ENCODE peak calls at places on chromosome 1, in six cellular contexts. F, B, T, W, X and M are unnamed samples.

GRCh38 chr1:106465666-106466065 is 590.8 kb upstream of the PRMT6 start:
- DNase-seq in X (no peak), B (no peak), T (no peak), F (no peak), W (no peak), M (no peak)

GRCh38 chr1:31541201-31541600 is 35.1 kb upstream of the TINAGL1 start:
- DNase-seq in T (no peak), B (no peak), W (no peak), F (no peak), X (no peak), M (no peak)

GRCh38 chr1:187264995-187265602 is 436.4 kb downstream of the PLA2G4A start:
- DNase-seq in W (peak), F (no peak), X (no peak), T (no peak), B (peak), M (no peak)

GRCh38 chr1:12150456-12151200 is 16.2 kb upstream of the TNFRSF1B start:
- DNase-seq in F (no peak), W (no peak), X (no peak), T (no peak), B (no peak), M (no peak)

GRCh38 chr1:10841059-10841458 is 44.6 kb upstream of the CASZ1 start:
- DNase-seq in F (no peak), X (no peak), B (no peak), T (no peak), W (no peak), M (no peak)

GRCh38 chr1:81391100-81391828 is 409.5 kb upstream of the ADGRL2 start:
- DNase-seq in F (no peak), T (no peak), W (peak), X (no peak), B (no peak), M (no peak)

GRCh38 chr1:230757856-230758704 is 10.9 kb downstream of the CAPN9 start:
- DNase-seq in F (no peak), W (no peak), X (no peak), B (no peak), T (no peak), M (no peak)

GRCh38 chr1:41341365-41341683 is 19.9 kb upstream of the FOXO6 start:
- DNase-seq in T (no peak), B (no peak), X (no peak), W (no peak), F (no peak), M (peak)

GRCh38 chr1:17572264-17572985 is 32.9 kb downstream of the ARHGEF10L start:
- DNase-seq in B (no peak), X (no peak), T (no peak), W (no peak), F (no peak), M (no peak)

GRCh38 chr1:43063394-43064219 is 104.9 kb upstream of the SLC2A1 start:
- DNase-seq in T (no peak), F (no peak), B (no peak), W (no peak), X (no peak), M (no peak)

GRCh38 chr1:24584103-24584764 is 28.3 kb downstream of the NCMAP start:
- DNase-seq in B (no peak), F (no peak), X (peak), W (no peak), T (no peak), M (no peak)

GRCh38 chr1:68101829-68102228 is 51.4 kb upstream of the DIRAS3 start:
- DNase-seq in T (no peak), B (no peak), W (no peak), F (no peak), X (no peak), M (no peak)
- H3K27ac ChIP-seq in T (no peak), B (no peak), W (no peak), F (no peak), X (no peak), M (no peak)

GRCh38 chr1:38476111-38476783 is 383.3 kb downstream of the RRAGC start:
- DNase-seq in X (no peak), B (no peak), T (no peak), F (no peak), W (no peak), M (peak)
- H3K4me3 ChIP-seq in X (peak), B (no peak), T (peak), F (no peak), W (no peak), M (no peak)

GRCh38 chr1:176208034-176208433 is 948 bp upstream of the COP1 start:
- DNase-seq in X (no peak), B (no peak), T (no peak), W (no peak), F (no peak), M (no peak)

GRCh38 chr1:176206006-176206960 is 803 bp downstream of the COP1 start:
- DNase-seq in F (no peak), W (peak), X (peak), T (no peak), B (no peak), M (no peak)

GRCh38 chr1:176203735-176204134 is 3.4 kb downstream of the COP1 start:
- DNase-seq in X (no peak), W (no peak), F (no peak), T (no peak), B (no peak), M (no peak)

GRCh38 chr1:176206961-176207902 is at the start of gene COP1:
- DNase-seq in X (peak), T (peak), W (peak), B (peak), F (peak), M (peak)

GRCh38 chr1:176205322-176205914 is 1.7 kb downstream of the COP1 start:
- DNase-seq in F (no peak), B (no peak), X (no peak), T (no peak), W (peak), M (no peak)
- H3K27ac ChIP-seq in F (peak), B (no peak), X (peak), T (peak), W (no peak), M (no peak)

GRCh38 chr1:164559342-164560070 is 522 bp downstream of the PBX1 start:
- DNase-seq in T (no peak), W (no peak), X (no peak), F (no peak), B (no peak), M (no peak)
- H3K4me3 ChIP-seq in T (peak), W (peak), X (peak), F (peak), B (peak), M (peak)

DNA sequence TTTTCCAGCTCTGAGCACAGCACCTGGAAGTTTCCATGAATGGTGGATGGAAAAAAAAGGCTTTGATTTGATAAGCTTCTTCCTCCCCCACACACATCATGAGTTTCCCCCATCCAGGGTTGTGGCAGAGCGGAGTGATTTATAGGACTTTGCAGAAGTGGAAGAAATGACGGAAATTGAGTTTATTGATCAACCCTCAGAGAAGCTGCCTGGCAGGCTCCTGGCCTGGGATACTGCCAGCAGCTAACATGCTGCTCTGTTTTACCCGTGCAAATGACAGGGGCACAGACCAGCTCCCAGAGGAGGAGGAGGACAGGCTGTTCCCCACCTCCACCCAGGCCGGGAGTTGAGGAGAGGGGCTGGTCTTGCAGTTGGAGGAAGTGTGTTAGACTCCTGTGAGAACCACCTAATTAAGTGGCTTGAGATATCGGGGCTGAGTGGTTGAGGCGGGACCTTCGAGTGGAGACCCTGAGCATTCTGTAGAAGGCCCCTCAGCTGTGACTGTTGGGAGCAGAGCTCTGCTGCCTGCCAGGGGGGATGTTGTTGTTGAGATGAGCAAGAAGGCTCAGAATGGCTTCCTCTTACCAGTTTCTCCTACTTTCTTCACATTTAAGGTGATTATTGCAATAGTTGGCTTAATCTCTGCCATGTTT is 21.8 kb downstream of the ADORA1 start:
- DNase-seq in B (no peak), W (no peak), F (no peak), X (no peak), T (no peak), M (no peak)
- H3K27ac ChIP-seq in B (no peak), W (no peak), F (no peak), X (no peak), T (no peak), M (no peak)

GRCh38 chr1:1435094-1435903 is at the start of gene VWA1:
- DNase-seq in F (peak), X (peak), T (no peak), W (peak), B (no peak), M (no peak)
- H3K4me3 ChIP-seq in F (peak), X (peak), T (peak), W (peak), B (peak), M (peak)

DNA sequence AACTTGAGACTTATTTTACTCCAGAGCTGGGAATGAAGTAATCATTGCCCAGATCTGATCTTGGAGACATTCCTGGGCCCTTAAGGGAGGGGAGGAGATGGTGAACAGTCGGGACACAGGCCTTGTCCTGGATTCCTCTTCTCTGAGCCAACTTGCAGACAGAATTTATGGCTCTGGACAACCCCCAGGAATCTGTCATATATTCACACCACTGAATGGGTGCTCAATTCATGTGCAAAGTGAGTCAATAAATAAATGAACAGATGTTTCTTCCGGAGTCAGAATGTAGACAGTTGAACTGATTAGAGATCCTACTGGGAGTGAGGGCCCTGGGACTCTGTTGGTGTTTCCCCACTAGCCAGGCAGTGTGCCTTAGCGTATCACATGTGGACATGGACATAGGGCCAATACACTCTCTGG is 2.6 kb downstream of the TUFT1 start:
- DNase-seq in X (no peak), W (peak), B (no peak), F (no peak), T (no peak), M (no peak)
- H3K27ac ChIP-seq in X (peak), W (peak), B (peak), F (no peak), T (peak), M (peak)

DNA sequence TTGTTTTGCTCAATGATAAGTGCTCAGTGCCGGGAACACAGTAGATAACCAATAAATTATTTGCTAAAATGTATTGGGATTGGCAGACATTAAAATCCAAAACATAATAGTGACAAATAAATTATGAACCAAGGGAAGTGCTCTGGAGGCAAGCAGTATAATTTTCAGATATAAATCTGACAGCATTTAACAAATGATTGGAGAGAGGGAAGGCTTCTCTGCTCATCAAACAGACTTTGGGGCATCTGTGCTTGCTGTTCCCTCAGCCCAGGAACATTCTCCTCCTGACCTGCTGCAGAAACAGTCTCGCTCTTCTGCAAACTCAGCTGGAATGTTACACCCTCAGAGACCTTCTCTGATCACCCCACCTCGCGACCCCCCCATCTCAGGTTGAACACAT is 2.2 kb downstream of the CD46 start:
- DNase-seq in B (no peak), W (no peak), X (no peak), F (no peak), T (no peak), M (no peak)
- H3K4me3 ChIP-seq in B (peak), W (no peak), X (no peak), F (no peak), T (peak), M (no peak)